ENCODE peak calls at places on chromosomes 7 and 10, in four cellular contexts. O, C, E and J are unnamed samples.

GRCh38 chr7:3277604-3278572 is 23.2 kb upstream of the SDK1 start:
- DNase-seq in O (no peak), C (no peak), E (no peak), J (no peak)

GRCh38 chr10:48404646-48405045 is 98.2 kb downstream of the MAPK8 start:
- DNase-seq in E (no peak), C (no peak), O (no peak), J (no peak)

GRCh38 chr10:111034598-111035310 is 42.1 kb upstream of the ADRA2A start:
- DNase-seq in E (no peak), C (no peak), O (no peak), J (no peak)

GRCh38 chr7:157457355-157458253 is 120.8 kb downstream of the DNAJB6 start:
- DNase-seq in O (no peak), E (no peak), C (no peak), J (no peak)

GRCh38 chr10:5622186-5622585 is 44.2 kb downstream of the ASB13 start:
- DNase-seq in O (no peak), E (no peak), C (no peak), J (no peak)

GRCh38 chr10:13711281-13711680 is 124.5 kb downstream of the PRPF18 start:
- DNase-seq in C (no peak), E (no peak), O (no peak), J (no peak)

GRCh38 chr7:123871998-123872867 is 27.3 kb downstream of the HYAL4 start:
- DNase-seq in E (peak), O (peak), C (no peak), J (peak)

GRCh38 chr7:16431646-16432424 is 10.5 kb upstream of the CRPPA start:
- DNase-seq in C (no peak), O (peak), E (peak), J (no peak)

GRCh38 chr10:112565434-112566053 is 118.5 kb downstream of the VTI1A start:
- DNase-seq in E (peak), O (peak), C (no peak), J (peak)

GRCh38 chr10:7611909-7612308 is 54.9 kb downstream of the ITIH5 start:
- DNase-seq in O (no peak), C (no peak), E (no peak), J (no peak)

GRCh38 chr10:90969148-90969547 is 48.3 kb upstream of the ANKRD1 start:
- DNase-seq in E (no peak), C (no peak), O (no peak), J (no peak)

GRCh38 chr10:71333154-71333887 is 14.3 kb downstream of the SLC29A3 start:
- DNase-seq in C (no peak), E (no peak), O (no peak), J (no peak)

GRCh38 chr7:143027032-143027431 is at the start of gene OR9A2:
- DNase-seq in E (no peak), O (no peak), C (no peak), J (no peak)

GRCh38 chr10:91590904-91591791 is 41.7 kb downstream of the PPP1R3C start:
- DNase-seq in E (peak), C (no peak), O (no peak), J (no peak)

GRCh38 chr10:71205468-71205867 is 6.9 kb upstream of the UNC5B start:
- DNase-seq in O (no peak), C (no peak), E (no peak), J (no peak)

GRCh38 chr10:49330127-49330665 is 31.2 kb downstream of the C10orf71 start:
- DNase-seq in C (no peak), O (no peak), E (no peak), J (no peak)

GRCh38 chr10:84537447-84537931 is 209.1 kb downstream of the CCSER2 start:
- DNase-seq in C (no peak), E (peak), O (peak), J (no peak)
- TF ChIP-seq EGR1 in C (no peak), E (no peak), O (no peak), J (no peak)

GRCh38 chr10:133087679-133088523 is at the start of gene ADGRA1:
- DNase-seq in C (no peak), O (no peak), E (no peak), J (no peak)
- TF ChIP-seq EGR1 in C (no peak), O (no peak), E (no peak), J (no peak)

DNA sequence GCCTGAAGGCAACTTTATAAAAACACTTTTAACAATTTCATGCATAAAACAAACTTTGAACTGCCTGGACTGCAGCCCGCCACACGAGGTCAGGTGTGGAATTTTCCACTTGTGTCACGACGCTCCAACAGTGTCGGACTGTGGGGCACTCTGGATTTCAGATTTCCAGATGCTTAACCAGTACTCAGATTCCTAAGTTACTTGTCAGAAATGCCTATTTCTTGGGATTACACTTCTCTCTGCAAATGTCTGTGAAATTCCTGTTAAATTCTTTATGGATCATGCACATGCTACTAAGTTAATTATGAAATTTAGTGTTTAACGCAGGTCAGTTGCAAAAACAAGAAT is 477 bp upstream of the GPER1 start:
- DNase-seq in O (no peak), C (no peak), E (no peak), J (no peak)
- TF ChIP-seq EGR1 in O (no peak), C (no peak), E (no peak), J (no peak)

DNA sequence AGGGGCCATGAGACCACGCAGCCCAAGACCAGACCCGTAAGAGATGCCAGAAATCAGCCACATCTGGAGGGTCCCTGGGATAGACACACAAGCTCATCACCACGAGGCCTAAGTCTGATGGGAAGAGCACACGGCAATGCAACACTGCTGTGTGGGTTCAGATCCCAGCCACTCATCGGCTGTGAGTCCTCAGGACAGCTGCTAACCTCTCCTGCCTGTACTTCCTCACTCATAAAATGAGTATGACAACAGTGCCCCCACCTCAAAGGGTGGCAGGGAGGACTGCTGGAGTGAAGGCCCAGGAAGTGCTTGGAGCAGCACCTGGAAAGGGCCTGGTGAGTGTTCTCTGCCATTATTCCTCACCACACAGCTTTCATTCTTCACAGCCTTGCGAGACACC is 60.9 kb downstream of the MAD1L1 start:
- DNase-seq in E (no peak), O (no peak), C (no peak), J (no peak)
- TF ChIP-seq EGR1 in E (no peak), O (no peak), C (no peak), J (no peak)